ENCODE peak calls at places on chromosome 2, in five cellular contexts. X is posterior vena cava; K is stimulated activated CD4-positive, alpha-beta T cell treated with anti-CD3 and anti-CD28 coated beads, TNF-alpha, amount 100 ng/mL, for 48 hours; C is RPMI8226; P is mesendoderm. E is an unnamed sample.
A peak's percentile ranks its signal among the peaks of the same experiment; 100 is the strongest.

GRCh38 chr2:131366643-131367042 is 2.7 kb upstream of the RAB6D start:
- DNase-seq in P (no peak), X (peak; percentile 69), K (no peak), C (no peak), E (no peak)

GRCh38 chr2:152222975-152223638 is 47.5 kb upstream of the STAM2 start:
- DNase-seq in P (peak; percentile 45), C (peak; percentile 95), X (no peak), K (no peak), E (no peak)

GRCh38 chr2:45734952-45735351 is 83.5 kb downstream of the PRKCE start:
- DNase-seq in P (no peak), K (no peak), X (no peak), C (no peak), E (no peak)

GRCh38 chr2:184026961-184027360 is 571.4 kb upstream of the ZNF804A start:
- DNase-seq in K (no peak), P (no peak), C (no peak), X (no peak), E (no peak)

GRCh38 chr2:170369894-170370293 is 191.9 kb downstream of the MYO3B start:
- DNase-seq in K (no peak), P (peak; percentile 36), C (peak; percentile 23), X (no peak), E (no peak)

GRCh38 chr2:195899226-195899625 is 169.4 kb downstream of the DNAH7 start:
- DNase-seq in X (no peak), P (no peak), K (no peak), C (no peak), E (no peak)

GRCh38 chr2:8304821-8305766 is 376.8 kb upstream of the ID2 start:
- DNase-seq in P (no peak), K (no peak), X (no peak), C (no peak), E (no peak)

GRCh38 chr2:44746856-44747612 is 194.5 kb upstream of the SIX3 start:
- DNase-seq in X (no peak), K (no peak), P (no peak), C (no peak), E (no peak)

GRCh38 chr2:229725716-229726346 is 11.5 kb upstream of the DNER start:
- DNase-seq in X (no peak), P (no peak), K (no peak), C (no peak), E (no peak)

GRCh38 chr2:161990741-161991140 is 83.3 kb downstream of the DPP4 start:
- DNase-seq in X (no peak), P (peak; percentile 24), C (no peak), K (no peak), E (no peak)

GRCh38 chr2:47339745-47340541 is 63.0 kb upstream of the MSH2 start:
- DNase-seq in X (no peak), K (no peak), P (peak; percentile 58), C (peak; percentile 35), E (no peak)

GRCh38 chr2:156959481-156959880 is 298.0 kb upstream of the GALNT5 start:
- DNase-seq in K (no peak), P (no peak), X (no peak), C (no peak), E (no peak)

GRCh38 chr2:237298323-237299118 is 115.4 kb downstream of the COL6A3 start:
- DNase-seq in P (no peak), C (no peak), K (no peak), X (no peak), E (no peak)

GRCh38 chr2:85273732-85274731 is 53.8 kb downstream of the TGOLN2 start:
- DNase-seq in C (peak; percentile 35), P (peak; percentile 25), X (no peak), K (no peak), E (no peak)

GRCh38 chr2:210224660-210225460 is at the start of gene ACADL:
- DNase-seq in P (peak; percentile 72), C (peak; percentile 21), X (peak; percentile 85), K (no peak), E (peak; percentile 56)

GRCh38 chr2:25887624-25888242 is 9.4 kb upstream of the ASXL2 start:
- DNase-seq in X (no peak), C (no peak), P (no peak), K (no peak), E (no peak)

GRCh38 chr2:141015339-141016047 is 1115.3 kb downstream of the LRP1B start:
- DNase-seq in C (no peak), X (no peak), K (no peak), P (peak; percentile 18), E (no peak)

E was measured in HuH-7.5.